ENCODE peak calls at places on chromosomes 5 and 9, in four cellular contexts. E is A549, T is WTC11, O is K562. X is an unnamed sample.
A peak's percentile ranks its signal among the peaks of the same experiment; 100 is the strongest.

GRCh38 chr5:149932445-149933350 is 11.9 kb downstream of the PDE6A start:
- DNase-seq in E (peak; percentile 54), T (peak; percentile 49), O (no peak), X (peak; percentile 13)

GRCh38 chr5:112012112-112012511 is 255.1 kb upstream of the NREP start:
- DNase-seq in E (no peak), T (no peak), O (no peak), X (no peak)

GRCh38 chr9:70581214-70581966 is 166.9 kb upstream of the KLF9 start:
- DNase-seq in E (no peak), T (no peak), O (no peak), X (no peak)

GRCh38 chr9:134698587-134699342 is 57.2 kb downstream of the COL5A1 start:
- DNase-seq in E (peak; percentile 81), T (peak; percentile 94), O (peak; percentile 77), X (peak; percentile 50)

GRCh38 chr5:33828611-33829286 is 63.0 kb downstream of the ADAMTS12 start:
- DNase-seq in E (no peak), T (no peak), O (no peak), X (no peak)

GRCh38 chr5:156819967-156820581 is 30.0 kb upstream of the PPP1R2B start:
- DNase-seq in E (no peak), T (peak; percentile 12), O (no peak), X (no peak)

GRCh38 chr9:92359380-92360007 is 33.7 kb downstream of the CENPP start:
- DNase-seq in E (no peak), T (no peak), O (no peak), X (no peak)

GRCh38 chr5:53303105-53303504 is 177.3 kb upstream of the FST start:
- DNase-seq in E (no peak), T (no peak), O (no peak), X (no peak)

GRCh38 chr9:129221233-129221632 is 43.2 kb upstream of the IER5L start:
- DNase-seq in E (no peak), T (no peak), O (no peak), X (no peak)

GRCh38 chr5:59746261-59746765 is 147.2 kb downstream of the PDE4D start:
- DNase-seq in E (peak; percentile 53), T (no peak), O (no peak), X (no peak)

GRCh38 chr5:141822134-141822533 is 56.1 kb downstream of the PCDH1 start:
- DNase-seq in E (no peak), T (no peak), O (no peak), X (no peak)

GRCh38 chr9:109203761-109204360 is 36.8 kb upstream of the FRRS1L start:
- DNase-seq in E (no peak), T (no peak), O (no peak), X (no peak)
- TF ChIP-seq NR3C1 in E (no peak), T (no peak), O (no peak), X (no peak)

DNA sequence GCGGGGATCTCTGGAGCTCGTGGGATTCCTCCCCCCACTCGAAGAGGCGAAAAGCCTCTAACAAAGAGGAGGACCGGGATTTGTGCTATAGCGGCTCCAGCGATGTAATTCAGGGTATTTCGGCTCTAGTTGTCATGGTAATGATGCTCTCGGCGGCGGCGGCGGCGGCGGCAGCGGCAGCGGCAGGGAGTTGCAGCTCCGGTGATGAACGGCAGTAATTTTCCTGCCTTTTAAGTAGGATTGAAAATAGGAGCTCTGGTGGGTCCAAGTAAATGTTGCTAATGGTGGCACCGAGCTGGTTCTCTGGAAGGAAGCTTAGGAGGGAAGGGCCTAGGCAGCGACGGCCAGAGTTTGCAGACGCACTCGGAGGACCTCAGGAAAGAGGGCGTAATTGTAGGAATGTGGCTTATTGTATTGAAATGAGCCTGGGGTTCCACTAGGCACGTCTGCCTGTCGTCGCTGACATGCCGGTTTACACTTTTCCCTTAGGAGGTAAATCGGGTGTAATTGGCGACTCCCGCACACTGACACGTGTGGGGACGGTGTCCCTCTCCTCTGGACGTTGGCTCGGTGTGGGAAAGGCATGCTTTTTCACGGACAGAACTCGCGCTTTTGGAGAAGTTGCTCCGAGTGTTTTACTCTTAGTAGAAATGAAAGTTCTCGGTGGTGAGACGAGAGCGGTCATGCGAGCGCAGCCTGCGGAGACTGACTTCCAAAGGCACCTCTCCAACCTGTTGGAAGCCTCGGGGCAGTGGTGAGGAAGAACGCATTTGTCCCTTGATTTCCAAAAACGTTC is 1.1 kb downstream of the NR4A3 start:
- DNase-seq in E (peak; percentile 43), T (peak; percentile 61), O (peak; percentile 19), X (peak; percentile 9)
- TF ChIP-seq NR3C1 in E (no peak), T (no peak), O (no peak), X (no peak)

GRCh38 chr9:97891736-97892135 is 30.6 kb downstream of the TRMO start:
- DNase-seq in E (no peak), T (no peak), O (no peak), X (no peak)

GRCh38 chr9:97900103-97900737 is 22.1 kb downstream of the TRMO start:
- DNase-seq in E (no peak), T (no peak), O (no peak), X (no peak)

GRCh38 chr9:97900738-97901565 is 21.3 kb downstream of the TRMO start:
- DNase-seq in E (peak; percentile 74), T (no peak), O (peak; percentile 61), X (peak; percentile 28)

GRCh38 chr9:97889941-97890557 is 32.3 kb downstream of the TRMO start:
- DNase-seq in E (peak; percentile 46), T (peak; percentile 81), O (peak; percentile 81), X (no peak)

DNA sequence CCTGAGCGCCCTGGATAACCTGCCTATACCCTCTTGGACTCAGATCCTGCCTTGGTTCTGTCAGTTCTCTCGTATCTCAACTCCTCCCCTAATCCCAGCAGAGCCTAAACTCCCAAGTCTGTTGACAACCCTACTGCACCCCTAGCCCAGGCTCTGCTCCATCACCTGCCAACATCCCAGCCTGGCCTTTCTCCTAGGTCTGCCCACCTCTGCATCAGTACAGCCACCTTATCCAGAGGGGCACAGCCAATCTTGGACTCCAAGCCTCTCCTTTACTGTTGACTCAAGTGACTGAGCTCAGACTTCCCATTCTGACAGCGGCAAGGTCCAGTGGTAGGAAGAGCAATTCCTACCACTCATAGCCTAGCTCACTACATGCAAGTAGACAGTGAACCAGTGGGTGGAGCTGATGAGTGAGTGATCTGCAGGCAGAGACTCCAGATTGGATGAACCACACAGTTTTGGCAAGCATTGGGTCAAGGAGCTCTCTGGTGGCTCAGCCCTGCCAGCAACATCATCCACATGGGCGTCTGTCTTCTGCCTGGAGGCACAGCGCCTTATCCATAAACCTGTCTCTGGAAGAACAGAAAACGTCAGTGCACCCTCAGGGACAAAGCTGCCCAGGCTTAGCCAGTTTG is 26.5 kb downstream of the TRMO start:
- DNase-seq in E (peak; percentile 32), T (peak; percentile 64), O (peak; percentile 22), X (peak; percentile 25)
- TF ChIP-seq NR3C1 in E (no peak), T (no peak), O (no peak), X (no peak)

GRCh38 chr5:32030226-32030625 is 143.9 kb downstream of the GOLPH3 start:
- DNase-seq in E (no peak), T (no peak), O (no peak), X (no peak)
- TF ChIP-seq NR3C1 in E (no peak), T (no peak), O (no peak), X (no peak)

GRCh38 chr9:132712753-132713152 is 42.5 kb downstream of the GTF3C4 start:
- DNase-seq in E (no peak), T (no peak), O (no peak), X (no peak)

GRCh38 chr9:132708239-132708638 is 38.0 kb downstream of the GTF3C4 start:
- DNase-seq in E (no peak), T (no peak), O (no peak), X (no peak)

GRCh38 chr9:132703336-132703735 is 33.1 kb downstream of the GTF3C4 start:
- DNase-seq in E (no peak), T (no peak), O (no peak), X (peak; percentile 21)

GRCh38 chr9:132711846-132712245 is 41.6 kb downstream of the GTF3C4 start:
- DNase-seq in E (no peak), T (no peak), O (no peak), X (no peak)

GRCh38 chr9:132708769-132709168 is 38.5 kb downstream of the GTF3C4 start:
- DNase-seq in E (no peak), T (no peak), O (no peak), X (no peak)
- TF ChIP-seq NR3C1 in E (no peak), T (no peak), O (no peak), X (no peak)

GRCh38 chr9:112065781-112066606 is 109.1 kb downstream of the SUSD1 start:
- DNase-seq in E (no peak), T (peak; percentile 17), O (no peak), X (no peak)
- TF ChIP-seq NR3C1 in E (no peak), T (no peak), O (no peak), X (no peak)

GRCh38 chr5:119290161-119290569 is 65.7 kb upstream of the TNFAIP8 start:
- DNase-seq in E (no peak), T (no peak), O (no peak), X (no peak)
- TF ChIP-seq NR3C1 in E (no peak), T (no peak), O (no peak), X (no peak)

GRCh38 chr5:68225911-68226563 is 10.5 kb downstream of the PIK3R1 start:
- DNase-seq in E (no peak), T (no peak), O (no peak), X (no peak)

GRCh38 chr5:68226564-68227073 is 11.1 kb downstream of the PIK3R1 start:
- DNase-seq in E (no peak), T (no peak), O (no peak), X (no peak)

GRCh38 chr5:68222824-68223354 is 7.3 kb downstream of the PIK3R1 start:
- DNase-seq in E (no peak), T (no peak), O (no peak), X (no peak)

GRCh38 chr5:68225188-68225910 is 9.8 kb downstream of the PIK3R1 start:
- DNase-seq in E (no peak), T (no peak), O (no peak), X (peak; percentile 23)

GRCh38 chr5:68224561-68225187 is 9.1 kb downstream of the PIK3R1 start:
- DNase-seq in E (no peak), T (no peak), O (no peak), X (no peak)
- TF ChIP-seq NR3C1 in E (no peak), T (no peak), O (no peak), X (no peak)

DNA sequence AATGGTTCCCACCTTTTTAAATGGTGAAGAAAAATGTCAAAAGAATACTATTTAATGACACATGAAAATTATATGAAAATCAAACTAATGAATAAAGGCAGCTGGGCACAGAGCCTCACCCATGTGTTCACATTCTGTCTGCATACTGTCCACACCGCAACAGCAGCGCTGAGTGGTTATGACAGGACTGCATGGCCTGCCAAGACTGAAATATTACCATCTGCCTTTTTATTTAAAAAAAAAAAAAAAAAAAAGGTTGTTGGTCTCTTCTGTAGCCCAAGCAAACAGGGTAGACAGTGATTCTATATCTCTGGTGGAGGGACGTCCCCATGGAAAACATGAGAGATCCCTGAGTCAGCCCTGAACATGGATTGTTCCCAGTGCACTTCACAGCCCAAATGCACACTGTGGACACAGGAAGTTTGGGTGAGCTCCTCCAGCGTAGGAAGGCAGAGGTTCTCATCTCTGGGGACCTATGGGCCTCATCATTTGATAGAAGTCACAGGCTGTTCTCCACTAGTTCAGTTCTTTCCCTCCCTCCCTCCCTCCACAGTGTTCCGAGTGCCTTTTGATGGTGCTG is 44.9 kb upstream of the SHC3 start:
- DNase-seq in E (no peak), T (no peak), O (no peak), X (no peak)
- TF ChIP-seq NR3C1 in E (no peak), T (no peak), O (no peak), X (no peak)